ENCODE peak calls at places on chromosomes 11 and 22, in five cellular contexts. One of them, this sample, is unnamed.

GRCh38 chr11:15944460-15944859 is 411.9 kb downstream of the SOX6 start:
- DNase-seq in kidney epithelial cell: no peak
- DNase-seq in heart right ventricle: no peak
- DNase-seq in DND-41: no peak
- DNase-seq in keratinocyte: no peak
- DNase-seq in this sample: no peak

GRCh38 chr22:41181349-41182241 is 23.5 kb upstream of the L3MBTL2 start:
- DNase-seq in kidney epithelial cell: no peak
- DNase-seq in heart right ventricle: no peak
- DNase-seq in DND-41: no peak
- DNase-seq in keratinocyte: no peak
- DNase-seq in this sample: peak; percentile 74

GRCh38 chr11:124867700-124868099 is 2.5 kb downstream of the ROBO3 start:
- DNase-seq in kidney epithelial cell: no peak
- DNase-seq in heart right ventricle: no peak
- DNase-seq in DND-41: no peak
- DNase-seq in keratinocyte: no peak
- DNase-seq in this sample: peak; percentile 33

GRCh38 chr11:20066013-20066782 is 94.1 kb downstream of the DBX1 start:
- DNase-seq in kidney epithelial cell: no peak
- DNase-seq in heart right ventricle: no peak
- DNase-seq in DND-41: no peak
- DNase-seq in keratinocyte: no peak
- DNase-seq in this sample: no peak

GRCh38 chr11:100151944-100152343 is 535.1 kb upstream of the ARHGAP42 start:
- DNase-seq in kidney epithelial cell: peak; percentile 31
- DNase-seq in heart right ventricle: no peak
- DNase-seq in DND-41: no peak
- DNase-seq in keratinocyte: no peak
- DNase-seq in this sample: peak; percentile 19

GRCh38 chr11:36357831-36358230 is 61.7 kb downstream of the PRR5L start:
- DNase-seq in kidney epithelial cell: no peak
- DNase-seq in heart right ventricle: no peak
- DNase-seq in DND-41: no peak
- DNase-seq in keratinocyte: no peak
- DNase-seq in this sample: no peak

GRCh38 chr11:64485077-64485476 is 105.9 kb upstream of the SLC22A12 start:
- DNase-seq in kidney epithelial cell: no peak
- DNase-seq in heart right ventricle: no peak
- DNase-seq in DND-41: no peak
- DNase-seq in keratinocyte: no peak
- DNase-seq in this sample: no peak

GRCh38 chr11:118641463-118642019 is 34.1 kb downstream of the PHLDB1 start:
- DNase-seq in kidney epithelial cell: no peak
- DNase-seq in heart right ventricle: no peak
- DNase-seq in DND-41: no peak
- DNase-seq in keratinocyte: no peak
- DNase-seq in this sample: no peak

GRCh38 chr11:31355817-31356216 is 13.7 kb downstream of the DCDC1 start:
- DNase-seq in kidney epithelial cell: no peak
- DNase-seq in heart right ventricle: no peak
- DNase-seq in DND-41: no peak
- DNase-seq in keratinocyte: no peak
- DNase-seq in this sample: peak; percentile 10

GRCh38 chr11:72924568-72925190 is 110.5 kb downstream of the ATG16L2 start:
- DNase-seq in kidney epithelial cell: no peak
- DNase-seq in heart right ventricle: no peak
- DNase-seq in DND-41: no peak
- DNase-seq in keratinocyte: no peak
- DNase-seq in this sample: peak; percentile 62

GRCh38 chr22:33271390-33272161 is 213.4 kb upstream of the SYN3 start:
- DNase-seq in kidney epithelial cell: no peak
- DNase-seq in heart right ventricle: peak; percentile 62
- DNase-seq in DND-41: no peak
- DNase-seq in keratinocyte: no peak
- DNase-seq in this sample: peak; percentile 34

GRCh38 chr22:42959472-42960145 is 55.3 kb downstream of the PACSIN2 start:
- DNase-seq in kidney epithelial cell: peak; percentile 78
- DNase-seq in heart right ventricle: peak; percentile 79
- DNase-seq in DND-41: no peak
- DNase-seq in keratinocyte: no peak
- DNase-seq in this sample: peak; percentile 74

GRCh38 chr11:128942272-128942612 is 429 bp downstream of the TP53AIP1 start:
- DNase-seq in kidney epithelial cell: no peak
- DNase-seq in heart right ventricle: no peak
- DNase-seq in DND-41: no peak
- DNase-seq in keratinocyte: no peak
- DNase-seq in this sample: no peak

GRCh38 chr11:43327987-43328386 is 16.2 kb downstream of the API5 start:
- DNase-seq in kidney epithelial cell: peak; percentile 65
- DNase-seq in heart right ventricle: no peak
- DNase-seq in DND-41: no peak
- DNase-seq in keratinocyte: peak; percentile 73
- DNase-seq in this sample: peak; percentile 97

GRCh38 chr11:74689666-74690065 is 41.6 kb downstream of the CHRDL2 start:
- DNase-seq in kidney epithelial cell: no peak
- DNase-seq in heart right ventricle: no peak
- DNase-seq in DND-41: no peak
- DNase-seq in keratinocyte: no peak
- DNase-seq in this sample: peak; percentile 87

GRCh38 chr11:61972796-61973602 is 5.6 kb upstream of the FTH1 start:
- DNase-seq in kidney epithelial cell: peak; percentile 80
- DNase-seq in heart right ventricle: no peak
- DNase-seq in DND-41: no peak
- DNase-seq in keratinocyte: no peak
- DNase-seq in this sample: peak; percentile 92

GRCh38 chr11:21470521-21470920 is 722.4 kb upstream of the ANO5 start:
- DNase-seq in kidney epithelial cell: no peak
- DNase-seq in heart right ventricle: no peak
- DNase-seq in DND-41: no peak
- DNase-seq in keratinocyte: no peak
- DNase-seq in this sample: no peak

GRCh38 chr11:59040607-59041006 is 45.5 kb upstream of the GLYATL1B start:
- DNase-seq in kidney epithelial cell: no peak
- DNase-seq in heart right ventricle: no peak
- DNase-seq in DND-41: no peak
- DNase-seq in keratinocyte: no peak
- DNase-seq in this sample: no peak

GRCh38 chr22:17672417-17672991 is 33.9 kb downstream of the BCL2L13 start:
- DNase-seq in kidney epithelial cell: no peak
- DNase-seq in heart right ventricle: no peak
- DNase-seq in DND-41: no peak
- DNase-seq in keratinocyte: no peak
- DNase-seq in this sample: no peak

DNA sequence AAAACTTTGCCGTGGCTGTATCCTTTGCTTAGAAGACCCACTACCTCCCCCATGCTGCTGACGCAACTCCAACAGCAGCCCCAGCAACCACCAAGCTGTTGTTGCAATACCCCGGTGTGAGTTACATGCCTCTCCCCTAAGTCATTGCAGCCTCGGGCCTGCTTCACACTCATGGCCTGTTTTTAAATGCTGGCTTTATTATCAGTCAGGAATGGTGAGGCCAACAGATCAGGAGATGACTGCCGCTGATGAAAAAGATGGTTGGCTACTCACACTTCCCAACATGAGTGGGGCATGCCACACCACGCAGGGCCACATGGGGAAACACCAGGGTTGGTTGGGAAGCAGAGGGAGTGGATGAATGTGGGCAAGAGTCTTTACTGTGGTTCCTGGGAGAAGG is 171.5 kb upstream of the SYT13 start:
- DNase-seq in kidney epithelial cell: no peak
- DNase-seq in heart right ventricle: no peak
- DNase-seq in DND-41: no peak
- DNase-seq in keratinocyte: peak; percentile 75
- DNase-seq in this sample: peak; percentile 95
- H3K4me3 ChIP-seq in kidney epithelial cell: no peak overlapping the region
- H3K4me3 ChIP-seq in heart right ventricle: no peak overlapping the region
- H3K4me3 ChIP-seq in DND-41: no peak overlapping the region
- H3K4me3 ChIP-seq in keratinocyte: no peak overlapping the region
- H3K4me3 ChIP-seq in this sample: no peak overlapping the region

DNA sequence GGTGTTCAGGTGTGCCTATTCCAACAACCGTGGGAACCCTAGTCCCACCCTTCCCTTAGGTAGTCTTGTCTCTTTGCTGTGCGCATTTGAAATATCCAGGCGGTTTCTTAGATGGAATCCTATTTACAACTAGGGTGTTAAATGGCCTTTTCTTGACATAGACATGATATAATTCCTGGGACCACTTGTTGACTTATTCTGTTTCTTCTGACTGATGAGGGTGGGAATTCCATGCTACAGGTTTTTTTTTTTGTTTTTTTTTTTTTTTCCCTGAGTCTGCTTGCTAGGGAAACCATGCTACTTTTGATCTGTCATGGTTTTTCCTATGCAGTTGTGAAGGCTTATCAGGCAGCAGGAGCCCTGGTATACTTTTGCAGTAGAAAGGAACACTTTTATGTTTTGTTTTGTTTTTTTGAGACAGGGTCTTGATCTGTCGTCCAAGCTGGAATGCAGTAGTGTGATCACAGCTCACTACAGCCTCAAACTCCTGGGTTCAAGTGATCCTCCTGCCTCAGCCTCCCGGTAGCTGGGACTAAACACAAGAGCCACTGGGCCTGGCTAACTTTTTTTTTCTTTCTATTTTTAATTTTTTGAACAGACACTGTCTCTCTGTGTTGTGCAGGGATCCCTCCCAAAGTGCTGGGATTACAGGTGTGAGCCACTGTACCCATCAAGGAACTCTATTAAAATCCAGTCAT is 1.5 kb downstream of the STIM1 start:
- DNase-seq in kidney epithelial cell: no peak
- DNase-seq in heart right ventricle: no peak
- DNase-seq in DND-41: no peak
- DNase-seq in keratinocyte: no peak
- DNase-seq in this sample: no peak
- TF ChIP-seq CTCF in kidney epithelial cell: no peak
- TF ChIP-seq CTCF in heart right ventricle: no peak
- TF ChIP-seq CTCF in DND-41: no peak
- TF ChIP-seq CTCF in keratinocyte: no peak
- TF ChIP-seq CTCF in this sample: no peak

DNA sequence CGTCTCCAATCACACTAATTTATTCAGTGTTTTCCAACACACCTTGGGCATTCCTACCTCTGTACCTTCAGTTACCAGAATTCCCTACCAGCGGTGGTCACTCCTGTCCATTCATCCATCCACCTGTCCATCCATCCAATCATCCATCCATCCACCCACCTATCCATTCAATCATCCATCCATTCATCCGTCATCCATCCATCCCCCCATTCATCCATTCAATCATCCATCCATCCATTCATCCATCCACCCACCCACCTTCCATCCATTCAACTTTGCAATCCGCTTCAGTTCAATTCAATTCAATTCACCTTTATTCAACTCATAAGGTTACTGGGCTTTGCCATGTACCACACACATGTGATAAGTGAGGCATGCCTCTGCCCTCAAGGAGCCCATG is 22.1 kb upstream of the EIF3D start:
- DNase-seq in kidney epithelial cell: no peak
- DNase-seq in heart right ventricle: no peak
- DNase-seq in DND-41: no peak
- DNase-seq in keratinocyte: no peak
- DNase-seq in this sample: no peak
- H3K4me3 ChIP-seq in kidney epithelial cell: no peak overlapping the region
- H3K4me3 ChIP-seq in heart right ventricle: no peak overlapping the region
- H3K4me3 ChIP-seq in DND-41: no peak overlapping the region
- H3K4me3 ChIP-seq in keratinocyte: no peak overlapping the region
- H3K4me3 ChIP-seq in this sample: no peak overlapping the region

GRCh38 chr11:77778549-77778948 is 42.0 kb downstream of the RSF1 start:
- DNase-seq in kidney epithelial cell: no peak
- DNase-seq in heart right ventricle: no peak
- DNase-seq in DND-41: no peak
- DNase-seq in keratinocyte: no peak
- DNase-seq in this sample: no peak

GRCh38 chr11:77775941-77776340 is 44.6 kb downstream of the RSF1 start:
- DNase-seq in kidney epithelial cell: no peak
- DNase-seq in heart right ventricle: no peak
- DNase-seq in DND-41: no peak
- DNase-seq in keratinocyte: no peak
- DNase-seq in this sample: no peak

GRCh38 chr11:77779935-77780334 is 40.6 kb downstream of the RSF1 start:
- DNase-seq in kidney epithelial cell: no peak
- DNase-seq in heart right ventricle: no peak
- DNase-seq in DND-41: no peak
- DNase-seq in keratinocyte: no peak
- DNase-seq in this sample: peak; percentile 38

GRCh38 chr11:77778118-77778517 is 42.4 kb downstream of the RSF1 start:
- DNase-seq in kidney epithelial cell: no peak
- DNase-seq in heart right ventricle: no peak
- DNase-seq in DND-41: no peak
- DNase-seq in keratinocyte: no peak
- DNase-seq in this sample: no peak

GRCh38 chr11:77776455-77776854 is 44.1 kb downstream of the RSF1 start:
- DNase-seq in kidney epithelial cell: no peak
- DNase-seq in heart right ventricle: no peak
- DNase-seq in DND-41: no peak
- DNase-seq in keratinocyte: no peak
- DNase-seq in this sample: peak; percentile 21
- TF ChIP-seq CTCF in kidney epithelial cell: no peak
- TF ChIP-seq CTCF in heart right ventricle: no peak
- TF ChIP-seq CTCF in DND-41: peak; percentile 53
- TF ChIP-seq CTCF in keratinocyte: no peak
- TF ChIP-seq CTCF in this sample: peak; percentile 20

GRCh38 chr22:44020981-44021380 is 3.1 kb upstream of the PARVB start:
- DNase-seq in kidney epithelial cell: no peak
- DNase-seq in heart right ventricle: no peak
- DNase-seq in DND-41: no peak
- DNase-seq in keratinocyte: no peak
- DNase-seq in this sample: peak; percentile 57

GRCh38 chr22:44025171-44026065 is 1.3 kb downstream of the PARVB start:
- DNase-seq in kidney epithelial cell: no peak
- DNase-seq in heart right ventricle: no peak
- DNase-seq in DND-41: no peak
- DNase-seq in keratinocyte: no peak
- DNase-seq in this sample: no peak

GRCh38 chr22:44026066-44026629 is 2.0 kb downstream of the PARVB start:
- DNase-seq in kidney epithelial cell: no peak
- DNase-seq in heart right ventricle: no peak
- DNase-seq in DND-41: no peak
- DNase-seq in keratinocyte: no peak
- DNase-seq in this sample: no peak

GRCh38 chr22:44024288-44024908 is at the start of gene PARVB:
- DNase-seq in kidney epithelial cell: no peak
- DNase-seq in heart right ventricle: no peak
- DNase-seq in DND-41: no peak
- DNase-seq in keratinocyte: no peak
- DNase-seq in this sample: no peak

GRCh38 chr22:44023404-44024287 is 456 bp upstream of the PARVB start:
- DNase-seq in kidney epithelial cell: no peak
- DNase-seq in heart right ventricle: no peak
- DNase-seq in DND-41: no peak
- DNase-seq in keratinocyte: no peak
- DNase-seq in this sample: peak; percentile 34
- H3K4me3 ChIP-seq in kidney epithelial cell: peak overlapping the region; percentile 48
- H3K4me3 ChIP-seq in heart right ventricle: peak overlapping the region; percentile 44
- H3K4me3 ChIP-seq in DND-41: no peak overlapping the region
- H3K4me3 ChIP-seq in keratinocyte: peak overlapping the region; percentile 33
- H3K4me3 ChIP-seq in this sample: peak overlapping the region; percentile 63

GRCh38 chr22:50422046-50422445 is 52.8 kb downstream of the SBF1 start:
- DNase-seq in kidney epithelial cell: no peak
- DNase-seq in heart right ventricle: no peak
- DNase-seq in DND-41: no peak
- DNase-seq in keratinocyte: no peak
- DNase-seq in this sample: no peak
- TF ChIP-seq CTCF in kidney epithelial cell: no peak
- TF ChIP-seq CTCF in heart right ventricle: no peak
- TF ChIP-seq CTCF in DND-41: no peak
- TF ChIP-seq CTCF in keratinocyte: no peak
- TF ChIP-seq CTCF in this sample: no peak

This sample was measured in fibroblast of mammary gland.